ENCODE peak calls at places on chromosome 1, in six cellular contexts. N, D, O, R, L and X are unnamed samples.

GRCh38 chr1:156704930-156705320 is 458 bp downstream of the CRABP2 start:
- DNase-seq in N (peak), D (no peak), O (peak), R (no peak), L (peak), X (no peak)

GRCh38 chr1:225539575-225539974 is 111.7 kb upstream of the LBR start:
- DNase-seq in N (no peak), D (no peak), O (no peak), R (no peak), L (no peak), X (no peak)

GRCh38 chr1:31760901-31761470 is 3.2 kb downstream of the ADGRB2 start:
- DNase-seq in N (peak), D (no peak), O (no peak), R (peak), L (peak), X (no peak)

GRCh38 chr1:6002714-6003501 is 10.7 kb upstream of the NPHP4 start:
- DNase-seq in N (no peak), D (no peak), O (no peak), R (no peak), L (peak), X (no peak)

GRCh38 chr1:42742617-42743301 is 2.7 kb upstream of the CLDN19 start:
- DNase-seq in N (no peak), D (no peak), O (no peak), R (no peak), L (no peak), X (no peak)

GRCh38 chr1:64861611-64862010 is 104.7 kb downstream of the JAK1 start:
- DNase-seq in N (peak), D (no peak), O (no peak), R (no peak), L (peak), X (no peak)

GRCh38 chr1:39130297-39130696 is 74.2 kb upstream of the MACF1 start:
- DNase-seq in N (peak), D (no peak), O (no peak), R (no peak), L (no peak), X (no peak)

GRCh38 chr1:218474089-218474488 is 129.0 kb downstream of the TGFB2 start:
- DNase-seq in N (no peak), D (no peak), O (no peak), R (no peak), L (no peak), X (no peak)

GRCh38 chr1:221794925-221795324 is 53.0 kb upstream of the DUSP10 start:
- DNase-seq in N (no peak), D (no peak), O (no peak), R (no peak), L (no peak), X (no peak)

GRCh38 chr1:37477198-37477931 is 3.0 kb downstream of the ZC3H12A start:
- DNase-seq in N (peak), D (no peak), O (no peak), R (no peak), L (no peak), X (no peak)

GRCh38 chr1:159171254-159171687 is at the start of gene CADM3:
- DNase-seq in N (no peak), D (no peak), O (no peak), R (peak), L (peak), X (peak)

GRCh38 chr1:7705048-7705907 is 65.8 kb upstream of the VAMP3 start:
- DNase-seq in N (no peak), D (no peak), O (no peak), R (no peak), L (peak), X (no peak)

GRCh38 chr1:91651671-91652071 is 151.0 kb downstream of the CDC7 start:
- DNase-seq in N (peak), D (no peak), O (peak), R (no peak), L (no peak), X (no peak)

GRCh38 chr1:104765115-104765514 is 1015.4 kb downstream of the AMY1C start:
- DNase-seq in N (peak), D (no peak), O (no peak), R (no peak), L (no peak), X (no peak)

GRCh38 chr1:205678286-205679111 is 1.8 kb downstream of the SLC45A3 start:
- DNase-seq in N (peak), D (no peak), O (no peak), R (no peak), L (no peak), X (no peak)

GRCh38 chr1:94061513-94062443 is 59.2 kb downstream of the ABCA4 start:
- DNase-seq in N (peak), D (no peak), O (peak), R (peak), L (peak), X (peak)

GRCh38 chr1:212814989-212815388 is 23.3 kb downstream of the TATDN3 start:
- DNase-seq in N (peak), D (no peak), O (no peak), R (peak), L (peak), X (no peak)

GRCh38 chr1:121546830-121547680 is 362.3 kb downstream of the SRGAP2C start:
- DNase-seq in N (no peak), D (no peak), O (no peak), R (no peak), L (no peak), X (no peak)

GRCh38 chr1:37028981-37029617 is 5.2 kb downstream of the GRIK3 start:
- DNase-seq in N (no peak), D (no peak), O (no peak), R (no peak), L (peak), X (no peak)

GRCh38 chr1:170680428-170680827 is 16.5 kb downstream of the PRRX1 start:
- DNase-seq in N (peak), D (no peak), O (no peak), R (no peak), L (no peak), X (no peak)

GRCh38 chr1:41758904-41759548 is 159.7 kb downstream of the HIVEP3 start:
- DNase-seq in N (peak), D (no peak), O (no peak), R (no peak), L (no peak), X (no peak)

GRCh38 chr1:185860316-185860715 is 126.1 kb downstream of the HMCN1 start:
- DNase-seq in N (peak), D (no peak), O (no peak), R (no peak), L (no peak), X (no peak)

GRCh38 chr1:169107673-169108160 is 1.2 kb downstream of the ATP1B1 start:
- DNase-seq in N (peak), D (no peak), O (no peak), R (no peak), L (no peak), X (no peak)

GRCh38 chr1:169110265-169110664 is 3.8 kb downstream of the ATP1B1 start:
- DNase-seq in N (no peak), D (no peak), O (no peak), R (no peak), L (no peak), X (no peak)

GRCh38 chr1:169109561-169110134 is 3.2 kb downstream of the ATP1B1 start:
- DNase-seq in N (peak), D (no peak), O (no peak), R (no peak), L (peak), X (no peak)

GRCh38 chr1:169110691-169111447 is 4.4 kb downstream of the ATP1B1 start:
- DNase-seq in N (peak), D (no peak), O (no peak), R (no peak), L (no peak), X (no peak)

DNA sequence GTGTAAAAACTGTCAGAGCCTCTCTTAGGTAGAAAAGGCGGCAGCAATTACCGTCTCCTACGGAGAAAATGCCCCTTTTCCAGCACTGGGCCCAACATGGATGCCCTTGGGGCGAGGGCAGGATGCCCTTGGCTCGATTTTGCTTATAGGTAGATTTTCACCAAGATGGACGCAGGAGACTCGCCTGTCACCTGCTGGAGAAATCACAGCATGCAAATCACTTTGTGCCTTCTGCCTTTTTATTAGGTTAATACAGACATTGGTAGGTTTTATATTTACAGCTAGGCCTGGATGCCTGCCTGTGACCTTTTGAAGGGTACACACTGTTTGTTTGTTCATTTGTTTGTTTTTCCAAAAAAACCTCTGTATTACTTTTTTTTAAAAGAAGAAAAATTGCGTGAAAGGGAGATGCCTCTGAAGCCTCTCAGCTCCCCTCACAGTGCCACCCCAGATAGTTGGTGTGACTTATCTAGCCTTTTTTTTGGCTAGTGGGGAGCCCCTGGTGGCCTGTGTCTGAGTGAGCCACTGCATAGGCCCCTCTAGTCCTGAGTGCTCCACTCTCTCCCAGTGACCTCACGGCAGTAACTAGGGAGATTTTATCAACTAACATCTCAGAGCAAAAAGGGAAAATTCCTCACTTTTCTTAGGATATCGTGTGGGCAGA is 2.5 kb downstream of the ATP1B1 start:
- DNase-seq in N (no peak), D (no peak), O (no peak), R (no peak), L (peak), X (no peak)
- TF ChIP-seq CTCF in N (peak), D (peak), O (no peak), R (peak), L (peak), X (no peak)

GRCh38 chr1:151716405-151716762 is 219 bp downstream of the CELF3 start:
- DNase-seq in N (no peak), D (no peak), O (no peak), R (no peak), L (no peak), X (no peak)
- TF ChIP-seq CTCF in N (no peak), D (no peak), O (no peak), R (no peak), L (no peak), X (no peak)

GRCh38 chr1:67542747-67543146 is 112.5 kb upstream of the SERBP1 start:
- DNase-seq in N (no peak), D (no peak), O (no peak), R (no peak), L (no peak), X (no peak)
- TF ChIP-seq CTCF in N (no peak), D (no peak), O (no peak), R (no peak), L (no peak), X (no peak)

GRCh38 chr1:194104247-194104844 is 917.9 kb upstream of the B3GALT2 start:
- DNase-seq in N (peak), D (no peak), O (no peak), R (no peak), L (peak), X (no peak)

GRCh38 chr1:194103516-194104246 is 917.3 kb upstream of the B3GALT2 start:
- DNase-seq in N (no peak), D (no peak), O (no peak), R (no peak), L (no peak), X (no peak)

GRCh38 chr1:194105381-194105780 is 919.0 kb upstream of the B3GALT2 start:
- DNase-seq in N (no peak), D (no peak), O (no peak), R (no peak), L (no peak), X (no peak)

DNA sequence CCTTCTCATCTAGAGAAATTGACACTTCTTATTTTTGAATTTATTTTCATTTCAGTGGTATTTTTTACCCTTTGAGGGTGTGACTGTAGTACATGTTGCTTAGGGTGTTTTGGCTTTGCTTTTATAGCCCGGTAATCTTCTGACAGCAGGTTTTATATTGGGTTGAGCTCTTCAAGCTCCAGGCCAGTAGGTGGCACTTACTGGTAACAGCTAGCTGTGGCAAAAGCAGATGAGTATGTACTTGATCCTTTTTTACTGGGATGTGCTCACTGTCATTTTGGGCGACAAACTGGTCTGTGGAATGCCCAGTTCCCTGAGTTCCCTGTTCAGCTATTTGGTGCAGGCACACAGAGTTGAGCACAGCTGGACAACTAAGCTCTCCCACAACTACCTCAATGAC is 916.2 kb upstream of the B3GALT2 start:
- DNase-seq in N (peak), D (no peak), O (no peak), R (no peak), L (no peak), X (no peak)
- TF ChIP-seq CTCF in N (peak), D (no peak), O (no peak), R (no peak), L (peak), X (peak)

GRCh38 chr1:230228234-230228897 is 161.3 kb downstream of the GALNT2 start:
- DNase-seq in N (no peak), D (no peak), O (no peak), R (no peak), L (no peak), X (no peak)
- TF ChIP-seq CTCF in N (no peak), D (no peak), O (no peak), R (no peak), L (no peak), X (no peak)

DNA sequence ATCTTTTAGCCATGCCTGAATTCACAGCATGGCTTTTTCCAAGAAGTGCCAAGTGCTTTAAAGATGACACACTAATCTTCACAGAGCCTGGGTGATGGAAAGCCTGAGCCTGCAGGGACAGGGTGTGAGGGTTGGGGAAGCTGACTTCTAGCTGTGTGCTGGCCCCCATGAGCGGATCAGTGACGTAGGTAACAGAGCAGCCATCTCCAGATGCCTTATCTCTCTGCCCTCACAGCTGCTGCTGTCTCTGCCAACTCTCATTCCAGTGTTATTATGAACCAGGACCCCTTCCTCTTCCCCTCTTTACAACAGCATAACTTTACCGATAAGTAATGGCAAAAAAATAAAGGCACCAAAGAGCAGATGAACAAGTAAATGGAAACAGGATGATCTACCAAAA is 30.5 kb downstream of the FAM78B start:
- DNase-seq in N (no peak), D (no peak), O (no peak), R (no peak), L (peak), X (no peak)
- TF ChIP-seq CTCF in N (no peak), D (no peak), O (no peak), R (no peak), L (no peak), X (no peak)

GRCh38 chr1:175742790-175743459 is 470 bp downstream of the TNR start:
- DNase-seq in N (peak), D (no peak), O (no peak), R (peak), L (no peak), X (no peak)

GRCh38 chr1:175750366-175751111 is 7.1 kb upstream of the TNR start:
- DNase-seq in N (no peak), D (no peak), O (no peak), R (no peak), L (no peak), X (peak)

GRCh38 chr1:175749075-175749474 is 5.7 kb upstream of the TNR start:
- DNase-seq in N (no peak), D (no peak), O (no peak), R (no peak), L (no peak), X (no peak)

GRCh38 chr1:175744833-175745232 is 1.4 kb upstream of the TNR start:
- DNase-seq in N (no peak), D (no peak), O (no peak), R (no peak), L (no peak), X (no peak)
- TF ChIP-seq CTCF in N (peak), D (peak), O (no peak), R (peak), L (peak), X (peak)